ENCODE peak calls at places on chromosomes 2 and 18, in ten cellular contexts. X is left ventricle myocardium superior; N is DMS 273 treated with DMSO at 0.1 percent for 48 hours; F is left lung; T is RPMI7951; E is NCI-H1092; J is upper lobe of right lung; Z is ELF-1; W is effector memory CD8-positive, alpha-beta T cell; H is mammary epithelial cell. K is an unnamed sample.

GRCh38 chr2:72745679-72746368 is 80.0 kb downstream of the EXOC6B start:
- DNase-seq in X (no peak), N (peak), F (no peak), T (peak), E (peak), J (no peak), Z (no peak), W (no peak), H (peak), K (no peak)

GRCh38 chr2:216991563-216991962 is 131.7 kb upstream of the TNP1 start:
- DNase-seq in X (peak), N (no peak), F (no peak), T (no peak), E (no peak), J (no peak), Z (no peak), W (no peak), H (no peak), K (no peak)

GRCh38 chr2:141641462-141641861 is 489.4 kb downstream of the LRP1B start:
- DNase-seq in X (no peak), N (no peak), F (no peak), T (no peak), E (no peak), J (no peak), Z (no peak), W (no peak), H (peak), K (no peak)

GRCh38 chr2:239181074-239181581 is 219.7 kb downstream of the HDAC4 start:
- DNase-seq in X (peak), N (no peak), F (peak), T (no peak), E (no peak), J (peak), Z (no peak), W (no peak), H (no peak), K (no peak)

GRCh38 chr2:102350118-102350793 is 5.3 kb upstream of the IL18R1 start:
- DNase-seq in X (no peak), N (no peak), F (no peak), T (no peak), E (no peak), J (no peak), Z (no peak), W (no peak), H (no peak), K (no peak)

GRCh38 chr2:224442092-224442999 is 40.4 kb upstream of the FAM124B start:
- DNase-seq in X (peak), N (no peak), F (peak), T (peak), E (no peak), J (peak), Z (peak), W (no peak), H (no peak), K (no peak)

GRCh38 chr2:18412980-18413793 is 147.3 kb downstream of the RDH14 start:
- DNase-seq in X (no peak), N (no peak), F (no peak), T (peak), E (no peak), J (no peak), Z (no peak), W (no peak), H (no peak), K (no peak)

GRCh38 chr18:32911660-32912284 is 138.9 kb upstream of the KLHL14 start:
- DNase-seq in X (no peak), N (no peak), F (no peak), T (peak), E (no peak), J (no peak), Z (no peak), W (no peak), H (peak), K (no peak)

GRCh38 chr2:41930807-41931566 is 116.8 kb upstream of the PKDCC start:
- DNase-seq in X (no peak), N (no peak), F (no peak), T (peak), E (no peak), J (no peak), Z (no peak), W (no peak), H (peak), K (no peak)

GRCh38 chr18:9539283-9539682 is 64.0 kb downstream of the RALBP1 start:
- DNase-seq in X (no peak), N (no peak), F (no peak), T (peak), E (no peak), J (no peak), Z (no peak), W (no peak), H (peak), K (no peak)

GRCh38 chr2:235027558-235028214 is 75.9 kb downstream of the SH3BP4 start:
- DNase-seq in X (no peak), N (no peak), F (no peak), T (peak), E (no peak), J (peak), Z (peak), W (no peak), H (peak), K (no peak)

K was measured in activated effector memory CD4-positive, alpha-beta T cell treated with Interleukin-2 at 50 U/mL for 16 hours.